ENCODE peak calls at places on chromosomes 16 and 17, in six cellular contexts. E is cerebellar cortex; R is T1000; Y is ELR; I is CD8-positive, alpha-beta memory T cell; O is CD4-positive, CD25-positive, alpha-beta regulatory T cell. A is an unnamed sample.

GRCh38 chr17:63700528-63701441 is 860 bp upstream of the LIMD2 start:
- DNase-seq in E (no peak), R (no peak), Y (peak; percentile 43), I (peak; percentile 83), O (peak; percentile 81), A (peak; percentile 73)

GRCh38 chr17:64200080-64201042 is 62.7 kb downstream of the TEX2 start:
- DNase-seq in E (peak; percentile 70), R (no peak), Y (no peak), I (no peak), O (peak; percentile 21), A (peak; percentile 67)

GRCh38 chr17:4354862-4355514 is 11.5 kb downstream of the UBE2G1 start:
- DNase-seq in E (no peak), R (no peak), Y (peak; percentile 33), I (no peak), O (no peak), A (no peak)

GRCh38 chr17:63698381-63698885 is 1.5 kb downstream of the LIMD2 start:
- DNase-seq in E (no peak), R (no peak), Y (no peak), I (no peak), O (peak; percentile 53), A (no peak)

GRCh38 chr17:60086822-60087591 is 8.3 kb upstream of the HEATR6 start:
- DNase-seq in E (no peak), R (no peak), Y (peak; percentile 76), I (no peak), O (no peak), A (peak; percentile 86)

GRCh38 chr17:65750678-65751077 is 189.2 kb upstream of the AXIN2 start:
- DNase-seq in E (peak; percentile 58), R (peak; percentile 81), Y (peak; percentile 95), I (peak; percentile 69), O (peak; percentile 61), A (peak; percentile 92)

GRCh38 chr16:3842994-3843393 is 37.5 kb downstream of the CREBBP start:
- DNase-seq in E (no peak), R (no peak), Y (no peak), I (no peak), O (no peak), A (peak; percentile 56)

GRCh38 chr16:50509521-50510341 is 38.5 kb upstream of the NKD1 start:
- DNase-seq in E (peak; percentile 8), R (no peak), Y (peak; percentile 51), I (peak; percentile 58), O (peak; percentile 43), A (peak; percentile 29)

GRCh38 chr16:678858-679807 is 1.1 kb upstream of the STUB1 start:
- DNase-seq in E (peak; percentile 80), R (peak; percentile 61), Y (peak; percentile 52), I (peak; percentile 74), O (peak; percentile 46), A (peak; percentile 36)

GRCh38 chr16:54657709-54658102 is 273.0 kb upstream of the IRX5 start:
- DNase-seq in E (no peak), R (no peak), Y (no peak), I (no peak), O (no peak), A (no peak)

GRCh38 chr16:84552135-84552534 is 47.7 kb upstream of the MEAK7 start:
- DNase-seq in E (no peak), R (no peak), Y (no peak), I (no peak), O (peak; percentile 51), A (no peak)

GRCh38 chr17:17989618-17990017 is 17.0 kb downstream of the DRC3 start:
- DNase-seq in E (no peak), R (no peak), Y (no peak), I (no peak), O (no peak), A (no peak)

GRCh38 chr17:50420419-50421112 is 5.5 kb upstream of the ACSF2 start:
- DNase-seq in E (no peak), R (no peak), Y (no peak), I (no peak), O (no peak), A (peak; percentile 60)

GRCh38 chr17:82959242-82959930 is 119.6 kb upstream of the ZNF750 start:
- DNase-seq in E (no peak), R (no peak), Y (no peak), I (no peak), O (no peak), A (no peak)

GRCh38 chr17:43403846-43404245 is 5.1 kb downstream of the ARL4D start:
- DNase-seq in E (no peak), R (no peak), Y (no peak), I (no peak), O (no peak), A (no peak)

GRCh38 chr17:80279895-80280294 is 19.2 kb downstream of the RNF213 start:
- DNase-seq in E (no peak), R (no peak), Y (no peak), I (peak; percentile 25), O (no peak), A (peak; percentile 92)

GRCh38 chr16:28977703-28978641 is 3.4 kb downstream of the SPNS1 start:
- DNase-seq in E (peak; percentile 19), R (no peak), Y (no peak), I (no peak), O (peak; percentile 46), A (no peak)

GRCh38 chr17:77592503-77592902 is 366.0 kb upstream of the TNRC6C start:
- DNase-seq in E (no peak), R (no peak), Y (no peak), I (no peak), O (no peak), A (no peak)

GRCh38 chr17:17736205-17737183 is 55.2 kb downstream of the RAI1 start:
- DNase-seq in E (no peak), R (no peak), Y (no peak), I (no peak), O (no peak), A (peak; percentile 50)

GRCh38 chr17:43591750-43592562 is 45.8 kb upstream of the ETV4 start:
- DNase-seq in E (peak; percentile 35), R (peak; percentile 64), Y (peak; percentile 92), I (no peak), O (no peak), A (peak; percentile 93)

GRCh38 chr17:40538019-40538935 is 27.0 kb downstream of the CCR7 start:
- DNase-seq in E (peak; percentile 88), R (no peak), Y (peak; percentile 75), I (peak; percentile 31), O (no peak), A (no peak)

GRCh38 chr17:4862720-4863119 is 29.6 kb downstream of the MINK1 start:
- DNase-seq in E (no peak), R (no peak), Y (no peak), I (no peak), O (no peak), A (no peak)

GRCh38 chr16:29662729-29663019 is 373 bp upstream of the SPN start:
- DNase-seq in E (no peak), R (no peak), Y (no peak), I (peak; percentile 77), O (peak; percentile 71), A (no peak)

GRCh38 chr17:41534899-41535546 is 6.9 kb upstream of the KRT19 start:
- DNase-seq in E (no peak), R (no peak), Y (no peak), I (no peak), O (no peak), A (no peak)

GRCh38 chr16:66682271-66682670 is 14.3 kb downstream of the CMTM4 start:
- DNase-seq in E (no peak), R (no peak), Y (no peak), I (no peak), O (no peak), A (peak; percentile 22)

GRCh38 chr17:43852571-43852970 is 5.6 kb downstream of the CD300LG start:
- DNase-seq in E (no peak), R (no peak), Y (no peak), I (no peak), O (no peak), A (no peak)

GRCh38 chr17:17062866-17063265 is 20.6 kb downstream of the MPRIP start:
- DNase-seq in E (no peak), R (no peak), Y (no peak), I (no peak), O (no peak), A (no peak)

GRCh38 chr17:57080708-57081107 is 4.3 kb upstream of the AKAP1 start:
- DNase-seq in E (no peak), R (no peak), Y (peak; percentile 53), I (no peak), O (no peak), A (peak; percentile 17)

GRCh38 chr16:67723151-67723915 is 4.2 kb upstream of the GFOD2 start:
- DNase-seq in E (no peak), R (peak; percentile 2), Y (peak; percentile 95), I (peak; percentile 13), O (no peak), A (peak; percentile 45)

GRCh38 chr17:22161376-22161775 is 469.1 kb downstream of the KCNJ18 start:
- DNase-seq in E (no peak), R (no peak), Y (no peak), I (no peak), O (no peak), A (no peak)

GRCh38 chr17:64084086-64084939 is 45.6 kb downstream of the ERN1 start:
- DNase-seq in E (no peak), R (no peak), Y (peak; percentile 77), I (no peak), O (no peak), A (peak; percentile 53)

GRCh38 chr16:51133130-51133529 is 17.9 kb downstream of the SALL1 start:
- DNase-seq in E (no peak), R (no peak), Y (no peak), I (no peak), O (no peak), A (no peak)

GRCh38 chr16:85668676-85669424 is 19.9 kb downstream of the GINS2 start:
- DNase-seq in E (no peak), R (no peak), Y (no peak), I (no peak), O (no peak), A (no peak)

GRCh38 chr17:77372444-77373297 is 231.9 kb downstream of the SEC14L1 start:
- DNase-seq in E (peak; percentile 70), R (peak; percentile 84), Y (peak; percentile 79), I (peak; percentile 76), O (peak; percentile 74), A (peak; percentile 64)

GRCh38 chr17:81934850-81935708 is 2.0 kb downstream of the PYCR1 start:
- DNase-seq in E (no peak), R (no peak), Y (no peak), I (no peak), O (no peak), A (no peak)

GRCh38 chr17:12230411-12230810 is 209.7 kb downstream of the MAP2K4 start:
- DNase-seq in E (no peak), R (no peak), Y (no peak), I (no peak), O (no peak), A (no peak)